ENCODE peak calls at places on chromosomes 13 and 19, in nine cellular contexts. T is LHCN-M2; O is activated CD8-positive, alpha-beta memory T cell treated with anti-CD3 and anti-CD28 coated beads, Interleukin-2, amount 50 U/mL, for 4 hours; M is progenitor cell of endocrine pancreas; N is GM13977; G is cardiac fibroblast; Q is immature natural killer cell; A is WTC11; R is SK-N-DZ. H is an unnamed sample.

GRCh38 chr19:35262101-35262761 is 6.5 kb upstream of the USF2 start:
- DNase-seq in N (no peak), T (no peak), M (no peak), G (no peak), O (peak; percentile 7), Q (no peak), A (peak; percentile 11), R (no peak), H (no peak)

GRCh38 chr13:75861786-75862185 is 225.7 kb downstream of the LMO7 start:
- DNase-seq in G (peak; percentile 24), T (no peak), M (no peak), A (no peak), Q (no peak), R (no peak), N (no peak), O (no peak), H (no peak)

GRCh38 chr13:35472308-35473008 is 4.0 kb downstream of the MAB21L1 start:
- DNase-seq in O (no peak), R (peak; percentile 62), N (no peak), A (no peak), M (no peak), G (no peak), T (no peak), Q (no peak), H (no peak)

GRCh38 chr13:81639984-81640582 is 1299.2 kb upstream of the SPRY2 start:
- DNase-seq in R (peak; percentile 4), G (no peak), A (peak; percentile 13), N (peak; percentile 2), O (no peak), M (no peak), Q (no peak), T (no peak), H (no peak)

GRCh38 chr19:9914315-9915207 is 21.8 kb downstream of the OLFM2 start:
- DNase-seq in Q (peak; percentile 73), R (peak; percentile 74), A (peak; percentile 86), G (peak; percentile 83), N (peak; percentile 92), T (peak; percentile 52), M (peak; percentile 73), O (peak; percentile 88), H (peak; percentile 78)

GRCh38 chr13:90485441-90485840 is 862.0 kb upstream of the MIR17HG start:
- DNase-seq in A (no peak), Q (no peak), M (no peak), O (no peak), G (peak; percentile 88), N (no peak), T (peak; percentile 93), R (no peak), H (no peak)

GRCh38 chr13:75541287-75541686 is 3.6 kb upstream of the COMMD6 start:
- DNase-seq in R (no peak), T (no peak), Q (no peak), N (no peak), M (no peak), G (peak; percentile 25), O (no peak), A (no peak), H (no peak)

GRCh38 chr19:55240713-55241020 is 12.1 kb upstream of the TMEM86B start:
- DNase-seq in M (no peak), N (no peak), G (no peak), Q (no peak), O (no peak), R (no peak), A (no peak), T (no peak), H (no peak)

GRCh38 chr19:6667114-6667627 is 2.8 kb downstream of the TNFSF14 start:
- DNase-seq in A (no peak), T (no peak), M (no peak), G (no peak), N (no peak), R (no peak), O (peak; percentile 60), Q (no peak), H (no peak)

GRCh38 chr13:113803409-113804016 is 44.5 kb downstream of the TMEM255B start:
- DNase-seq in G (no peak), O (no peak), N (no peak), R (no peak), T (no peak), Q (no peak), M (no peak), A (no peak), H (no peak)

GRCh38 chr13:35747594-35747993 is 271.1 kb upstream of the MAB21L1 start:
- DNase-seq in G (peak; percentile 25), Q (no peak), O (no peak), M (no peak), T (no peak), A (no peak), R (no peak), N (no peak), H (no peak)

GRCh38 chr19:47467914-47468313 is 3.8 kb downstream of the SLC8A2 start:
- DNase-seq in Q (no peak), O (no peak), M (no peak), G (no peak), N (no peak), T (no peak), R (no peak), A (no peak), H (no peak)

GRCh38 chr19:42436006-42436405 is 6.7 kb downstream of the CXCL17 start:
- DNase-seq in Q (no peak), O (no peak), A (no peak), T (peak; percentile 26), N (no peak), G (peak; percentile 35), M (no peak), R (no peak), H (no peak)

GRCh38 chr19:11023016-11023415 is 62.2 kb downstream of the SMARCA4 start:
- DNase-seq in R (no peak), G (no peak), A (no peak), Q (no peak), M (no peak), O (no peak), N (no peak), T (no peak), H (no peak)

GRCh38 chr13:31722684-31723083 is 16.6 kb upstream of the RXFP2 start:
- DNase-seq in N (no peak), Q (no peak), A (no peak), G (peak; percentile 8), O (no peak), M (no peak), R (no peak), T (no peak), H (no peak)

GRCh38 chr13:110472904-110473563 is 88.5 kb downstream of the RAB20 start:
- DNase-seq in R (no peak), O (no peak), N (no peak), A (no peak), T (no peak), Q (no peak), M (no peak), G (no peak), H (no peak)

GRCh38 chr13:94228781-94229180 is 250.7 kb downstream of the DCT start:
- DNase-seq in A (no peak), G (peak; percentile 39), N (no peak), O (no peak), T (peak; percentile 62), M (no peak), Q (no peak), R (no peak), H (no peak)

GRCh38 chr19:2974342-2974932 is 2.9 kb upstream of the TLE6 start:
- DNase-seq in T (no peak), G (peak; percentile 37), N (no peak), R (peak; percentile 12), O (no peak), M (no peak), Q (no peak), A (no peak), H (no peak)

H was measured in GM19239.